ENCODE peak calls at places on chromosomes 11 and 22, in seven cellular contexts. R, Y, O, Q, C, L and A are unnamed samples.

GRCh38 chr22:25698461-25698860 is 43.5 kb upstream of the MYO18B start:
- DNase-seq in R (no peak), Q (no peak), Y (no peak), O (no peak), C (no peak), L (no peak), A (no peak)

GRCh38 chr11:64742087-64742939 is 1.6 kb downstream of the RASGRP2 start:
- DNase-seq in O (no peak), L (no peak), R (no peak), Y (no peak), C (no peak), Q (no peak), A (peak; percentile 40)

GRCh38 chr22:30943368-30943767 is 25.2 kb downstream of the MORC2 start:
- DNase-seq in O (no peak), Q (no peak), L (no peak), R (no peak), Y (no peak), C (peak; percentile 21), A (peak; percentile 48)

GRCh38 chr11:11579012-11579755 is 42.6 kb downstream of the GALNT18 start:
- DNase-seq in C (no peak), R (no peak), L (no peak), Q (peak; percentile 20), Y (no peak), O (no peak), A (no peak)

GRCh38 chr11:128784059-128784804 is 82.9 kb downstream of the KCNJ1 start:
- DNase-seq in O (no peak), R (no peak), Q (no peak), L (no peak), Y (no peak), C (no peak), A (no peak)

GRCh38 chr11:128575174-128575955 is 12.0 kb downstream of the ETS1 start:
- DNase-seq in Q (no peak), O (no peak), C (no peak), Y (no peak), R (no peak), L (no peak), A (peak; percentile 57)

GRCh38 chr11:10943968-10944367 is 86.1 kb upstream of the ZBED5 start:
- DNase-seq in R (no peak), Y (no peak), L (peak; percentile 92), Q (no peak), C (no peak), O (peak; percentile 38), A (no peak)

GRCh38 chr22:41966607-41967240 is 2.5 kb upstream of the SEPTIN3 start:
- DNase-seq in C (peak; percentile 72), L (peak; percentile 93), R (peak; percentile 45), O (peak; percentile 88), Y (no peak), Q (peak; percentile 90), A (peak; percentile 95)

GRCh38 chr11:103903621-103904323 is 132.7 kb upstream of the DDI1 start:
- DNase-seq in L (no peak), Q (peak; percentile 27), O (no peak), C (no peak), Y (no peak), R (no peak), A (no peak)

GRCh38 chr11:111598546-111598945 is 3.7 kb upstream of the SIK2 start:
- DNase-seq in C (no peak), O (peak; percentile 80), R (no peak), Q (no peak), Y (no peak), L (no peak), A (no peak)

GRCh38 chr11:16846305-16846704 is 107.9 kb downstream of the C11orf58 start:
- DNase-seq in R (no peak), C (no peak), Y (no peak), Q (no peak), L (no peak), O (no peak), A (peak; percentile 39)

GRCh38 chr11:36713715-36714114 is 115.7 kb upstream of the RAG2 start:
- DNase-seq in C (peak; percentile 82), O (no peak), Y (no peak), L (no peak), R (no peak), Q (no peak), A (peak; percentile 92)

GRCh38 chr11:32448232-32448631 is 12.9 kb upstream of the WT1 start:
- DNase-seq in C (peak; percentile 55), Q (no peak), Y (no peak), R (no peak), L (no peak), O (no peak), A (peak; percentile 15)

GRCh38 chr22:44462246-44463015 is 35.6 kb downstream of the RTL6 start:
- DNase-seq in O (no peak), R (no peak), Y (no peak), Q (no peak), L (no peak), C (no peak), A (no peak)

GRCh38 chr11:69127884-69128283 is 27.9 kb upstream of the SMIM38 start:
- DNase-seq in Q (no peak), C (no peak), L (no peak), Y (no peak), R (no peak), O (no peak), A (no peak)

GRCh38 chr11:35907648-35908431 is 36.0 kb upstream of the LDLRAD3 start:
- DNase-seq in O (peak; percentile 87), R (no peak), C (peak; percentile 16), Q (peak; percentile 76), Y (peak; percentile 18), L (no peak), A (peak; percentile 83)

GRCh38 chr11:126403658-126404057 is 48.2 kb downstream of the ST3GAL4 start:
- DNase-seq in Q (no peak), O (no peak), Y (no peak), R (no peak), C (no peak), L (peak; percentile 22), A (no peak)

GRCh38 chr11:64900263-64900678 is 16.7 kb downstream of the ATG2A start:
- DNase-seq in C (no peak), L (no peak), Y (no peak), Q (peak; percentile 65), O (no peak), R (peak; percentile 78), A (no peak)

GRCh38 chr11:6530848-6531247 is 33.8 kb downstream of the DNHD1 start:
- DNase-seq in O (no peak), R (no peak), L (no peak), Q (no peak), Y (no peak), C (no peak), A (no peak)

GRCh38 chr11:35083181-35084061 is 55.5 kb upstream of the CD44 start:
- DNase-seq in O (peak; percentile 93), L (no peak), R (no peak), Y (peak; percentile 42), C (peak; percentile 82), Q (no peak), A (peak; percentile 98)

GRCh38 chr11:132496341-132496740 is 1036.0 kb downstream of the OPCML start:
- DNase-seq in Y (no peak), C (no peak), O (no peak), Q (no peak), L (no peak), R (no peak), A (no peak)